ENCODE peak calls at places on chromosomes 1 and 21, in eight cellular contexts. M is activated CD4-positive, alpha-beta T cell treated with anti-CD3 and anti-CD28 coated beads, Interleukin-2, amount 10 ng/mL, durations not matched to agents 7 days and 5 days; V is T-cell; U is GM04504; H is anterior cingulate cortex; Z is neural progenitor cell; D is NCI-H510A; F is SHP77 treated with DMSO at 0.1 percent for 48 hours. T is an unnamed sample.

GRCh38 chr1:234606731-234607090 is 3.3 kb downstream of the IRF2BP2 start:
- DNase-seq in H (no peak), F (no peak), D (no peak), U (no peak), Z (no peak), M (no peak), V (no peak), T (no peak)

GRCh38 chr1:167752219-167752985 is 30.6 kb downstream of the MPZL1 start:
- DNase-seq in H (no peak), V (no peak), F (no peak), Z (no peak), U (no peak), M (no peak), D (no peak), T (no peak)

GRCh38 chr1:20312310-20312709 is 21.6 kb downstream of the VWA5B1 start:
- DNase-seq in U (no peak), Z (no peak), V (no peak), M (no peak), F (no peak), H (no peak), D (no peak), T (no peak)

GRCh38 chr21:43317959-43318358 is 109.0 kb downstream of the SIK1 start:
- DNase-seq in U (no peak), D (no peak), M (no peak), V (no peak), F (no peak), Z (no peak), H (no peak), T (no peak)

GRCh38 chr1:119327436-119328155 is 41.0 kb upstream of the HAO2 start:
- DNase-seq in U (peak), M (peak), Z (peak), H (peak), V (no peak), F (peak), D (peak), T (no peak)

GRCh38 chr1:71364236-71364635 is 283.4 kb upstream of the ZRANB2 start:
- DNase-seq in U (no peak), M (no peak), V (no peak), Z (no peak), F (no peak), H (no peak), D (no peak), T (no peak)

GRCh38 chr1:194476872-194477271 is 1290.5 kb upstream of the B3GALT2 start:
- DNase-seq in U (no peak), H (no peak), Z (no peak), F (no peak), M (no peak), V (no peak), D (no peak), T (no peak)

GRCh38 chr1:181638004-181638403 is 154.7 kb downstream of the CACNA1E start:
- DNase-seq in D (no peak), Z (no peak), U (no peak), F (no peak), H (no peak), M (no peak), V (no peak), T (no peak)

GRCh38 chr1:182977480-182977879 is 24.5 kb upstream of the SHCBP1L start:
- DNase-seq in M (no peak), D (no peak), V (no peak), Z (no peak), U (no peak), F (no peak), H (no peak), T (no peak)

GRCh38 chr21:44086636-44087425 is 20.4 kb upstream of the PWP2 start:
- DNase-seq in F (no peak), V (no peak), H (no peak), M (no peak), Z (no peak), D (no peak), U (no peak), T (no peak)

GRCh38 chr1:87968259-87968955 is 639.7 kb downstream of the LMO4 start:
- DNase-seq in H (peak), F (no peak), V (no peak), Z (peak), U (peak), D (no peak), M (no peak), T (no peak)

GRCh38 chr1:14314032-14314431 is 284.5 kb upstream of the KAZN start:
- DNase-seq in M (no peak), F (no peak), H (no peak), Z (no peak), U (no peak), V (no peak), D (no peak), T (no peak)

GRCh38 chr1:44903261-44903660 is 60.2 kb upstream of the PTCH2 start:
- DNase-seq in F (no peak), M (no peak), D (no peak), Z (no peak), U (no peak), V (no peak), H (peak), T (no peak)

GRCh38 chr1:27630859-27631491 is 4.0 kb downstream of the FGR start:
- DNase-seq in F (no peak), D (no peak), M (no peak), V (no peak), U (no peak), H (no peak), Z (no peak), T (no peak)

GRCh38 chr1:12572506-12572905 is 45.5 kb downstream of the DHRS3 start:
- DNase-seq in Z (no peak), F (no peak), V (no peak), D (no peak), H (no peak), U (no peak), M (no peak), T (no peak)

GRCh38 chr1:214224605-214225354 is 56.2 kb upstream of the SMYD2 start:
- DNase-seq in U (no peak), D (no peak), V (no peak), M (no peak), Z (peak), F (no peak), H (no peak), T (no peak)

GRCh38 chr1:35857830-35858229 is 25.2 kb upstream of the AGO1 start:
- DNase-seq in F (peak), M (no peak), Z (peak), V (no peak), H (no peak), D (no peak), U (no peak), T (no peak)

GRCh38 chr1:237226177-237226944 is 184.4 kb downstream of the RYR2 start:
- DNase-seq in V (no peak), M (no peak), F (no peak), H (no peak), Z (no peak), D (no peak), U (no peak), T (no peak)

GRCh38 chr1:94612555-94613204 is 71.1 kb upstream of the F3 start:
- DNase-seq in H (no peak), V (no peak), U (no peak), F (no peak), D (no peak), Z (no peak), M (no peak), T (no peak)

GRCh38 chr1:62989497-62989896 is 205.6 kb downstream of the ATG4C start:
- DNase-seq in V (no peak), D (no peak), M (no peak), U (no peak), F (no peak), Z (no peak), H (no peak), T (no peak)

GRCh38 chr21:28445081-28445830 is 547.4 kb downstream of the LTN1 start:
- DNase-seq in V (no peak), H (no peak), M (no peak), F (no peak), Z (no peak), D (no peak), U (no peak), T (peak)

GRCh38 chr1:108816049-108816882 is 40.6 kb downstream of the AKNAD1 start:
- DNase-seq in Z (peak), V (no peak), H (peak), D (no peak), U (peak), F (peak), M (no peak), T (peak)

GRCh38 chr1:66317156-66317543 is 216.8 kb upstream of the SGIP1 start:
- DNase-seq in Z (no peak), F (no peak), H (no peak), U (no peak), M (no peak), V (no peak), D (no peak), T (no peak)

T was measured in AG04450.